ENCODE peak calls at places on chromosomes 4 and X, in four cellular contexts. X, R, A and E are unnamed samples.

GRCh38 chrX:66994729-66995128 is 355.9 kb upstream of the EDA2R start:
- DNase-seq in X (no peak), A (no peak), R (no peak), E (no peak)

GRCh38 chr4:113447695-113448265 is 313.8 kb downstream of the CAMK2D start:
- DNase-seq in X (no peak), A (no peak), R (no peak), E (no peak)

GRCh38 chrX:25941087-25941486 is 197.1 kb upstream of the MAGEB18 start:
- DNase-seq in R (no peak), X (no peak), A (no peak), E (no peak)

GRCh38 chr4:67659065-67659464 is 41.9 kb downstream of the UBA6 start:
- DNase-seq in R (no peak), X (no peak), A (no peak), E (no peak)

GRCh38 chr4:166128452-166128851 is 255.4 kb downstream of the TLL1 start:
- DNase-seq in X (no peak), R (no peak), A (no peak), E (no peak)

GRCh38 chr4:128393111-128393704 is 105.6 kb upstream of the PGRMC2 start:
- DNase-seq in A (no peak), R (peak), X (no peak), E (no peak)

GRCh38 chr4:185912779-185913178 is 100.8 kb upstream of the SORBS2 start:
- DNase-seq in X (no peak), A (no peak), R (no peak), E (no peak)

GRCh38 chrX:2751291-2751690 is 549 bp upstream of the XG start:
- DNase-seq in X (no peak), R (no peak), A (no peak), E (no peak)

GRCh38 chr4:86961605-86962295 is 26.9 kb downstream of the AFF1 start:
- DNase-seq in R (peak), A (peak), X (peak), E (no peak)

GRCh38 chrX:45710081-45710801 is 509.6 kb upstream of the DIPK2B start:
- DNase-seq in X (peak), R (peak), A (no peak), E (no peak)

GRCh38 chr4:176150283-176150682 is 45.1 kb downstream of the SPATA4 start:
- DNase-seq in A (no peak), X (no peak), R (peak), E (no peak)

GRCh38 chr4:156598138-156598681 is 373.4 kb downstream of the PDGFC start:
- DNase-seq in A (no peak), X (no peak), R (no peak), E (no peak)

GRCh38 chrX:124018031-124018430 is 56.5 kb downstream of the STAG2 start:
- DNase-seq in R (no peak), X (peak), A (no peak), E (no peak)

GRCh38 chrX:5681159-5681558 is 547.5 kb downstream of the NLGN4X start:
- DNase-seq in A (no peak), X (no peak), R (peak), E (no peak)

GRCh38 chr4:52157641-52158316 is 106.7 kb downstream of the SPATA18 start:
- DNase-seq in R (no peak), A (no peak), X (no peak), E (no peak)

GRCh38 chr4:1171306-1172227 is 816 bp downstream of the SPON2 start:
- DNase-seq in X (no peak), A (no peak), R (peak), E (no peak)